ENCODE peak calls at places on chromosomes 11 and 22, in seven cellular contexts. J is AG08395; H is testis; M is AML-193; V is A549; E is BJ; Q is stimulated activated CD4-positive, alpha-beta T cell treated with anti-CD3 and anti-CD28 coated beads, Interleukin-1b, Interleukin-23, amount 100 ng/mL, for 1 hour. G is an unnamed sample.

GRCh38 chr11:35045219-35045819 is 93.7 kb upstream of the CD44 start:
- DNase-seq in J (no peak), H (no peak), M (no peak), V (no peak), E (no peak), Q (peak), G (peak)

GRCh38 chr11:76644591-76644990 is 26.0 kb downstream of the LRRC32 start:
- DNase-seq in J (no peak), H (no peak), M (no peak), V (no peak), E (no peak), Q (no peak), G (no peak)

GRCh38 chr11:77198440-77198849 is 70.4 kb downstream of the MYO7A start:
- DNase-seq in J (no peak), H (no peak), M (no peak), V (peak), E (no peak), Q (no peak), G (no peak)

GRCh38 chr11:3614742-3615171 is 27.0 kb downstream of the ART5 start:
- DNase-seq in J (peak), H (no peak), M (peak), V (no peak), E (no peak), Q (no peak), G (peak)

GRCh38 chr11:27699926-27700350 is 317 bp downstream of the BDNF start:
- DNase-seq in J (peak), H (no peak), M (no peak), V (no peak), E (no peak), Q (no peak), G (no peak)

GRCh38 chr22:46596819-46597218 is 23.4 kb upstream of the GRAMD4 start:
- DNase-seq in J (no peak), H (no peak), M (no peak), V (no peak), E (no peak), Q (no peak), G (no peak)

GRCh38 chr22:31075961-31076360 is 5.2 kb upstream of the SMTN start:
- DNase-seq in J (peak), H (peak), M (no peak), V (no peak), E (peak), Q (no peak), G (no peak)

GRCh38 chr11:3165152-3165705 is at the start of gene OSBPL5:
- DNase-seq in J (peak), H (peak), M (peak), V (peak), E (no peak), Q (no peak), G (no peak)

GRCh38 chr11:64868904-64869570 is 9.4 kb downstream of the EHD1 start:
- DNase-seq in J (peak), H (no peak), M (no peak), V (peak), E (no peak), Q (no peak), G (no peak)

GRCh38 chr11:95695181-95695580 is 94.4 kb downstream of the FAM76B start:
- DNase-seq in J (no peak), H (no peak), M (no peak), V (no peak), E (no peak), Q (no peak), G (no peak)

GRCh38 chr11:73974611-73975478 is 7.8 kb downstream of the UCP2 start:
- DNase-seq in J (no peak), H (no peak), M (no peak), V (no peak), E (no peak), Q (no peak), G (no peak)

GRCh38 chr11:64036081-64037026 is 623 bp downstream of the FLRT1 start:
- DNase-seq in J (peak), H (no peak), M (no peak), V (no peak), E (no peak), Q (no peak), G (no peak)

GRCh38 chr11:61310749-61311148 is 15.6 kb upstream of the VWCE start:
- DNase-seq in J (no peak), H (no peak), M (no peak), V (no peak), E (no peak), Q (no peak), G (no peak)

GRCh38 chr11:68677432-68677831 is 6.9 kb upstream of the GAL start:
- DNase-seq in J (peak), H (no peak), M (no peak), V (peak), E (peak), Q (no peak), G (no peak)

GRCh38 chr22:37273126-37273845 is 9.0 kb upstream of the CYTH4 start:
- DNase-seq in J (peak), H (no peak), M (no peak), V (no peak), E (peak), Q (no peak), G (no peak)

GRCh38 chr11:130817608-130817944 is 98.7 kb downstream of the SNX19 start:
- DNase-seq in J (peak), H (no peak), M (no peak), V (no peak), E (no peak), Q (no peak), G (no peak)

GRCh38 chr11:74571062-74571399 is 21.4 kb upstream of the POLD3 start:
- DNase-seq in J (no peak), H (no peak), M (no peak), V (no peak), E (no peak), Q (no peak), G (no peak)

GRCh38 chr11:2961080-2961479 is 31.0 kb downstream of the NAP1L4 start:
- DNase-seq in J (no peak), H (no peak), M (no peak), V (no peak), E (no peak), Q (no peak), G (no peak)

GRCh38 chr22:32378703-32379272 is 21.1 kb downstream of the RFPL3 start:
- DNase-seq in J (peak), H (peak), M (peak), V (peak), E (no peak), Q (no peak), G (no peak)

GRCh38 chr22:43544282-43544673 is 132.5 kb downstream of the MPPED1 start:
- DNase-seq in J (no peak), H (no peak), M (no peak), V (no peak), E (no peak), Q (no peak), G (no peak)

GRCh38 chr11:64373598-64373974 is 14.6 kb downstream of the RPS6KA4 start:
- DNase-seq in J (no peak), H (no peak), M (peak), V (no peak), E (no peak), Q (no peak), G (peak)

GRCh38 chr11:15826826-15827225 is 529.5 kb downstream of the SOX6 start:
- DNase-seq in J (peak), H (peak), M (peak), V (peak), E (no peak), Q (no peak), G (no peak)

GRCh38 chr11:92211576-92212167 is 12.9 kb upstream of the FAT3 start:
- DNase-seq in J (peak), H (peak), M (no peak), V (no peak), E (no peak), Q (no peak), G (no peak)

GRCh38 chr11:2866178-2866577 is 19.4 kb downstream of the CDKN1C start:
- DNase-seq in J (no peak), H (no peak), M (no peak), V (no peak), E (no peak), Q (no peak), G (no peak)

GRCh38 chr11:57255618-57256017 is 18.6 kb upstream of the APLNR start:
- DNase-seq in J (no peak), H (no peak), M (no peak), V (no peak), E (no peak), Q (no peak), G (no peak)

GRCh38 chr11:119470316-119471266 is 47.6 kb upstream of the THY1 start:
- DNase-seq in J (peak), H (peak), M (no peak), V (no peak), E (peak), Q (no peak), G (no peak)

GRCh38 chr22:22752199-22752555 is 107.8 kb downstream of the GGTLC2 start:
- DNase-seq in J (no peak), H (no peak), M (no peak), V (no peak), E (no peak), Q (no peak), G (no peak)

GRCh38 chr11:34549271-34549670 is 35.7 kb upstream of the ELF5 start:
- DNase-seq in J (no peak), H (no peak), M (no peak), V (no peak), E (no peak), Q (no peak), G (no peak)

GRCh38 chr11:110712643-110713468 is 619 bp upstream of the ARHGAP20 start:
- DNase-seq in J (peak), H (peak), M (no peak), V (no peak), E (no peak), Q (no peak), G (no peak)

GRCh38 chr11:10807629-10808552 is 835 bp downstream of the EIF4G2 start:
- DNase-seq in J (peak), H (peak), M (peak), V (no peak), E (no peak), Q (no peak), G (no peak)

GRCh38 chr22:35766654-35767580 is 49.2 kb downstream of the APOL5 start:
- DNase-seq in J (peak), H (no peak), M (no peak), V (no peak), E (no peak), Q (no peak), G (no peak)

GRCh38 chr11:3722100-3722499 is 50.9 kb upstream of the CHRNA10 start:
- DNase-seq in J (no peak), H (no peak), M (no peak), V (no peak), E (no peak), Q (no peak), G (no peak)

GRCh38 chr22:43157874-43158546 is 6.7 kb downstream of the TSPO start:
- DNase-seq in J (no peak), H (no peak), M (no peak), V (no peak), E (no peak), Q (no peak), G (no peak)

G was measured in GF-D8.